ENCODE peak calls at places on chromosomes 7 and 10, in five cellular contexts. F is IMR-90, H is sigmoid colon, G is adrenal gland, O is A549. Y is an unnamed sample.
A peak's percentile ranks its signal among the peaks of the same experiment; 100 is the strongest.

GRCh38 chr7:41924798-41925197 is 221.9 kb upstream of the INHBA start:
- DNase-seq in O (no peak), H (no peak), G (no peak), F (no peak), Y (no peak)

GRCh38 chr10:51718804-51719291 is 19.5 kb upstream of the CSTF2T start:
- DNase-seq in O (no peak), G (no peak), H (no peak), F (peak; percentile 92), Y (no peak)

GRCh38 chr7:42095791-42096190 is 141.2 kb downstream of the GLI3 start:
- DNase-seq in F (no peak), H (no peak), G (no peak), O (no peak), Y (no peak)

GRCh38 chr7:7566651-7567611 is at the start of gene MIOS:
- DNase-seq in G (peak; percentile 86), F (peak; percentile 67), O (peak; percentile 88), H (peak; percentile 92), Y (peak; percentile 90)

GRCh38 chr7:134809611-134810010 is 30.2 kb downstream of the CALD1 start:
- DNase-seq in G (no peak), F (no peak), H (no peak), O (no peak), Y (no peak)

GRCh38 chr10:79394631-79395030 is 47.4 kb downstream of the PPIF start:
- DNase-seq in F (no peak), H (peak; percentile 64), O (no peak), G (no peak), Y (no peak)

GRCh38 chr10:74011762-74012161 is 13.8 kb downstream of the VCL start:
- DNase-seq in H (no peak), O (no peak), G (peak; percentile 57), F (peak; percentile 89), Y (peak; percentile 46)

GRCh38 chr7:43700646-43701501 is 28.4 kb downstream of the COA1 start:
- DNase-seq in G (no peak), F (peak; percentile 20), O (no peak), H (no peak), Y (no peak)

GRCh38 chr7:76073335-76073990 is 25.6 kb downstream of the MDH2 start:
- DNase-seq in O (no peak), G (no peak), H (no peak), F (no peak), Y (no peak)

GRCh38 chr10:11673346-11674330 is 62.2 kb upstream of the USP6NL start:
- DNase-seq in F (no peak), O (no peak), H (no peak), G (no peak), Y (no peak)

GRCh38 chr10:57948796-57949195 is 318.9 kb downstream of the IPMK start:
- DNase-seq in H (no peak), F (no peak), O (no peak), G (no peak), Y (no peak)

GRCh38 chr10:72108811-72109618 is 20.7 kb upstream of the SPOCK2 start:
- DNase-seq in F (peak; percentile 17), G (no peak), H (no peak), O (no peak), Y (no peak)

GRCh38 chr7:67918158-67918557 is 921.5 kb downstream of the TYW1 start:
- DNase-seq in F (no peak), H (no peak), G (no peak), O (peak; percentile 26), Y (no peak)

GRCh38 chr7:36415104-36415503 is 25.4 kb downstream of the ANLN start:
- DNase-seq in F (no peak), G (no peak), O (no peak), H (no peak), Y (peak; percentile 11)

GRCh38 chr10:44947356-44948152 is 12.0 kb upstream of the RASSF4 start:
- DNase-seq in F (no peak), G (no peak), O (no peak), H (peak; percentile 48), Y (no peak)

GRCh38 chr10:74371696-74372095 is 220.7 kb downstream of the ADK start:
- DNase-seq in G (no peak), O (no peak), H (no peak), F (peak; percentile 51), Y (no peak)

GRCh38 chr7:129150199-129150996 is 5.9 kb downstream of the TSPAN33 start:
- DNase-seq in O (no peak), G (no peak), H (no peak), F (no peak), Y (peak; percentile 80)

GRCh38 chr7:111092406-111093160 is 1.7 kb downstream of the LRRN3 start:
- DNase-seq in G (no peak), F (no peak), O (no peak), H (no peak), Y (no peak)

GRCh38 chr7:15686209-15686956 is at the start of gene MEOX2:
- DNase-seq in G (no peak), H (peak; percentile 90), O (peak; percentile 10), F (peak; percentile 7), Y (no peak)
- TF ChIP-seq POLR2A in G (no peak), H (no peak), O (no peak), F (no peak), Y (no peak)

GRCh38 chr10:114937962-114938817 is at the start of gene TRUB1:
- DNase-seq in O (peak; percentile 85), F (peak; percentile 98), G (peak; percentile 98), H (peak; percentile 97), Y (peak; percentile 96)
- TF ChIP-seq POLR2A in O (peak; percentile 81), F (peak; percentile 48), G (peak; percentile 85), H (no peak), Y (peak; percentile 86)

DNA sequence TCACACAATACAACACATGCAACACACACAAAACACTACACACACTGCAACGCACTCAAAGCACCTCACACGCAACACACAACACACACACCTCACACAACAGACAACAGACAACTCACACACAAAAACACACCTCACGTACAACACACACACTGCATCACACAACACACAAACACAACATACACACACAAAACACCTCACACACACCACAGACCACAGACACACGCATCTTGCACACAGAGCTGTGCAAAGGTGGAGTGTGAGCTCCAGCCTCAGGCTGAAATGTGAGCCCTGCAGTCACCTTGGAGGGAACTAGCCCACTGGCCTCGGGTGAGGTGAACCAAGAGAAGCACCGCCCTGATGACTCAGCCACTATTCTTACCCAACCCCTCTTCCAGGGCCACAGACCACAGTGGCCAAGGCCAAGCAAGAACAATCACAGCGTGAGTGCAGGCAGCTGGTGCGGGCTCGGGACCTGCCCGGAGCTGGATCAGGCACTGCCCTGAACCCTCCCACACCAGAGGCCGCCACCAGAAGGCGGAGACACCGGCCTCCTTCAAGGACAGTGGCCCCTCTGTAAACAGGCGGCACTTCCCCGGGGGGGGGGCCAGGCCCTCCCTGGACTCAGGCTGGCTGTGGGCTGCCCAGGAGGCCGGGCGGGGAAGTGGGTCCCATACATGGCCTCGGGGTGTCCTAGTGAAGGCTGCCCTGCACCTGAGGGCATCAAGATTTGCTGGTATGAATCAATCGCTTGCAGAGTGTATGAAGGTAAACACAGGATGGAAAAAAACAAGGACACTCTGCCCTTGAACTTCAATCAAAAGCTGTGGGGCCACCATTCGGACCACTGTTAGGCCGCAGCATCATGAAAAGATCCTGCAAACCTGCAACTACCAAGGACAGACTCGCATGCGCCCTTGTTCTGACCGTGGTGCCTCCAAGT is 106.7 kb downstream of the TNS3 start:
- DNase-seq in O (peak; percentile 95), G (peak; percentile 97), H (peak; percentile 91), F (peak; percentile 96), Y (peak; percentile 74)
- TF ChIP-seq POLR2A in O (no peak), G (peak; percentile 90), H (peak; percentile 13), F (peak; percentile 49), Y (no peak)

DNA sequence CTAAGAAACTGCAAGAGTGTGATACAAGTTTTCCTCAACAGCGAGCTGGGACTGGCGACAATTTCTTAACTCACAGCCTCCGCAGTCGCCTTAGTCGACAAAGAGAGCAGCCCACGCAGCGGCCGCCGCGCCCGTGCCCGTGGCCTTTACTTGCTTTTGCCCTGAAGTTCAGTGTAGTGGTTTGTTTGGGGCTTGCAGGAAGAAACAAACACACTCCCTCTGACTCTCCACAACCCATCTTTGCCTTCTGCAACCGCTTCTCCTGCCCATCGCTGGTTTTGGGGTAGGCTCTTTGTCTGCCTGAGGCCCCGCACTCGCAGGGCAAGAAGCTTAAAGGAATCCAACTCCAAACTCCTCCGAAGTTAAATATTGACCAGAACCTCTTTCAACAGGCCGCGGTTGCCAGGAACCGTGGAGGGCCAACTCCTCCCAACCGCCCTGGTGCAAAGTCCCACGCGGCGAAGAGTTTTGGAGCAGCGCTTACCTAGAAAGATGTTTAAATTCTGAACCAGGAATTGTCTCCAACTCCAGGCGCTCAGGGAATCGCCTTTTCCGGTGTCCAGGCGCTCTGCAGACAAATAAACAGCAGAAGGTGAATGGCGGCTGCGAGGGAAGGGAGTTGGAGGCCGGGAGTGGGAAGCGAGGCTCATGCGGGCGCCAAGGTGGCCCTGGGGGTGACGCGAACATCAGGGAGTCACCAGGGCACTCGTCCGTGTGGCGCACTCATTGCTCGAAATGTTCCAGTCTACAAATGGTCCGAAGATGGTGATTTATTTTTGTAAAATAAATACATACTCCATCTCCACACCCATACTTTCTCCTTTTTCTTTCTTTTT is 8.3 kb downstream of the HOXA4 start:
- DNase-seq in H (no peak), O (peak; percentile 55), F (peak; percentile 41), G (no peak), Y (no peak)
- TF ChIP-seq POLR2A in H (no peak), O (peak; percentile 36), F (no peak), G (no peak), Y (no peak)

Y was measured in erythroblast.